ENCODE peak calls at places on chromosome 15, in ten cellular contexts. One of them, this sample, is unnamed.

GRCh38 chr15:67184208-67184925 is 70.1 kb downstream of the AAGAB start:
- DNase-seq in endodermal cell: no peak
- DNase-seq in head of caudate nucleus: no peak
- DNase-seq in cardiac fibroblast: no peak
- DNase-seq in KG1: no peak
- DNase-seq in stimulated activated CD4-positive, alpha-beta T cell treated with anti-CD3 and anti-CD28 coated beads, Interleukin-1b, Interleukin-23, amount 100 ng/mL, for 48 hours: no peak
- DNase-seq in activated CD4-positive, alpha-beta T cell treated with anti-CD3 and anti-CD28 coated beads, Interleukin-2, amount 10 ng/mL, durations not matched to agents 7 days and 5 days: no peak
- DNase-seq in activated CD8-positive, alpha-beta memory T cell treated with anti-CD3 and anti-CD28 coated beads, Interleukin-2, amount 10 ng/mL, durations not matched to agents 7 days and 5 days: no peak
- DNase-seq in T-helper 1 cell: no peak
- DNase-seq in left colon: no peak
- DNase-seq in this sample: no peak

GRCh38 chr15:57570340-57570739 is 21.4 kb upstream of the MYZAP start:
- DNase-seq in endodermal cell: no peak
- DNase-seq in head of caudate nucleus: no peak
- DNase-seq in cardiac fibroblast: no peak
- DNase-seq in KG1: no peak
- DNase-seq in stimulated activated CD4-positive, alpha-beta T cell treated with anti-CD3 and anti-CD28 coated beads, Interleukin-1b, Interleukin-23, amount 100 ng/mL, for 48 hours: no peak
- DNase-seq in activated CD4-positive, alpha-beta T cell treated with anti-CD3 and anti-CD28 coated beads, Interleukin-2, amount 10 ng/mL, durations not matched to agents 7 days and 5 days: no peak
- DNase-seq in activated CD8-positive, alpha-beta memory T cell treated with anti-CD3 and anti-CD28 coated beads, Interleukin-2, amount 10 ng/mL, durations not matched to agents 7 days and 5 days: no peak
- DNase-seq in T-helper 1 cell: no peak
- DNase-seq in left colon: no peak
- DNase-seq in this sample: no peak

GRCh38 chr15:66654718-66655375 is 47.2 kb upstream of the SMAD6 start:
- DNase-seq in endodermal cell: peak; percentile 76
- DNase-seq in head of caudate nucleus: no peak
- DNase-seq in cardiac fibroblast: no peak
- DNase-seq in KG1: no peak
- DNase-seq in stimulated activated CD4-positive, alpha-beta T cell treated with anti-CD3 and anti-CD28 coated beads, Interleukin-1b, Interleukin-23, amount 100 ng/mL, for 48 hours: no peak
- DNase-seq in activated CD4-positive, alpha-beta T cell treated with anti-CD3 and anti-CD28 coated beads, Interleukin-2, amount 10 ng/mL, durations not matched to agents 7 days and 5 days: peak; percentile 30
- DNase-seq in activated CD8-positive, alpha-beta memory T cell treated with anti-CD3 and anti-CD28 coated beads, Interleukin-2, amount 10 ng/mL, durations not matched to agents 7 days and 5 days: peak; percentile 42
- DNase-seq in T-helper 1 cell: no peak
- DNase-seq in left colon: no peak
- DNase-seq in this sample: no peak

GRCh38 chr15:51726302-51727073 is 11.0 kb downstream of the LYSMD2 start:
- DNase-seq in endodermal cell: peak; percentile 93
- DNase-seq in head of caudate nucleus: no peak
- DNase-seq in cardiac fibroblast: peak; percentile 72
- DNase-seq in KG1: no peak
- DNase-seq in stimulated activated CD4-positive, alpha-beta T cell treated with anti-CD3 and anti-CD28 coated beads, Interleukin-1b, Interleukin-23, amount 100 ng/mL, for 48 hours: peak; percentile 43
- DNase-seq in activated CD4-positive, alpha-beta T cell treated with anti-CD3 and anti-CD28 coated beads, Interleukin-2, amount 10 ng/mL, durations not matched to agents 7 days and 5 days: no peak
- DNase-seq in activated CD8-positive, alpha-beta memory T cell treated with anti-CD3 and anti-CD28 coated beads, Interleukin-2, amount 10 ng/mL, durations not matched to agents 7 days and 5 days: peak; percentile 57
- DNase-seq in T-helper 1 cell: no peak
- DNase-seq in left colon: no peak
- DNase-seq in this sample: peak; percentile 72

GRCh38 chr15:41944313-41944940 is 27.9 kb downstream of the EHD4 start:
- DNase-seq in endodermal cell: peak; percentile 33
- DNase-seq in head of caudate nucleus: no peak
- DNase-seq in cardiac fibroblast: peak; percentile 91
- DNase-seq in KG1: no peak
- DNase-seq in stimulated activated CD4-positive, alpha-beta T cell treated with anti-CD3 and anti-CD28 coated beads, Interleukin-1b, Interleukin-23, amount 100 ng/mL, for 48 hours: no peak
- DNase-seq in activated CD4-positive, alpha-beta T cell treated with anti-CD3 and anti-CD28 coated beads, Interleukin-2, amount 10 ng/mL, durations not matched to agents 7 days and 5 days: no peak
- DNase-seq in activated CD8-positive, alpha-beta memory T cell treated with anti-CD3 and anti-CD28 coated beads, Interleukin-2, amount 10 ng/mL, durations not matched to agents 7 days and 5 days: no peak
- DNase-seq in T-helper 1 cell: no peak
- DNase-seq in left colon: no peak
- DNase-seq in this sample: no peak

GRCh38 chr15:49315543-49315942 is 107.5 kb upstream of the FGF7 start:
- DNase-seq in endodermal cell: peak; percentile 59
- DNase-seq in head of caudate nucleus: no peak
- DNase-seq in cardiac fibroblast: no peak
- DNase-seq in KG1: no peak
- DNase-seq in stimulated activated CD4-positive, alpha-beta T cell treated with anti-CD3 and anti-CD28 coated beads, Interleukin-1b, Interleukin-23, amount 100 ng/mL, for 48 hours: no peak
- DNase-seq in activated CD4-positive, alpha-beta T cell treated with anti-CD3 and anti-CD28 coated beads, Interleukin-2, amount 10 ng/mL, durations not matched to agents 7 days and 5 days: no peak
- DNase-seq in activated CD8-positive, alpha-beta memory T cell treated with anti-CD3 and anti-CD28 coated beads, Interleukin-2, amount 10 ng/mL, durations not matched to agents 7 days and 5 days: no peak
- DNase-seq in T-helper 1 cell: no peak
- DNase-seq in left colon: no peak
- DNase-seq in this sample: no peak

GRCh38 chr15:70504305-70504951 is 258.9 kb downstream of the UACA start:
- DNase-seq in endodermal cell: no peak
- DNase-seq in head of caudate nucleus: peak; percentile 12
- DNase-seq in cardiac fibroblast: peak; percentile 76
- DNase-seq in KG1: peak; percentile 56
- DNase-seq in stimulated activated CD4-positive, alpha-beta T cell treated with anti-CD3 and anti-CD28 coated beads, Interleukin-1b, Interleukin-23, amount 100 ng/mL, for 48 hours: peak; percentile 62
- DNase-seq in activated CD4-positive, alpha-beta T cell treated with anti-CD3 and anti-CD28 coated beads, Interleukin-2, amount 10 ng/mL, durations not matched to agents 7 days and 5 days: no peak
- DNase-seq in activated CD8-positive, alpha-beta memory T cell treated with anti-CD3 and anti-CD28 coated beads, Interleukin-2, amount 10 ng/mL, durations not matched to agents 7 days and 5 days: peak; percentile 56
- DNase-seq in T-helper 1 cell: no peak
- DNase-seq in left colon: peak; percentile 69
- DNase-seq in this sample: no peak

GRCh38 chr15:85792872-85793621 is 1.7 kb downstream of the KLHL25 start:
- DNase-seq in endodermal cell: no peak
- DNase-seq in head of caudate nucleus: no peak
- DNase-seq in cardiac fibroblast: no peak
- DNase-seq in KG1: no peak
- DNase-seq in stimulated activated CD4-positive, alpha-beta T cell treated with anti-CD3 and anti-CD28 coated beads, Interleukin-1b, Interleukin-23, amount 100 ng/mL, for 48 hours: peak; percentile 43
- DNase-seq in activated CD4-positive, alpha-beta T cell treated with anti-CD3 and anti-CD28 coated beads, Interleukin-2, amount 10 ng/mL, durations not matched to agents 7 days and 5 days: peak; percentile 39
- DNase-seq in activated CD8-positive, alpha-beta memory T cell treated with anti-CD3 and anti-CD28 coated beads, Interleukin-2, amount 10 ng/mL, durations not matched to agents 7 days and 5 days: no peak
- DNase-seq in T-helper 1 cell: no peak
- DNase-seq in left colon: no peak
- DNase-seq in this sample: no peak

GRCh38 chr15:68304611-68305337 is 27.2 kb downstream of the FEM1B start:
- DNase-seq in endodermal cell: peak; percentile 86
- DNase-seq in head of caudate nucleus: no peak
- DNase-seq in cardiac fibroblast: no peak
- DNase-seq in KG1: no peak
- DNase-seq in stimulated activated CD4-positive, alpha-beta T cell treated with anti-CD3 and anti-CD28 coated beads, Interleukin-1b, Interleukin-23, amount 100 ng/mL, for 48 hours: no peak
- DNase-seq in activated CD4-positive, alpha-beta T cell treated with anti-CD3 and anti-CD28 coated beads, Interleukin-2, amount 10 ng/mL, durations not matched to agents 7 days and 5 days: peak; percentile 4
- DNase-seq in activated CD8-positive, alpha-beta memory T cell treated with anti-CD3 and anti-CD28 coated beads, Interleukin-2, amount 10 ng/mL, durations not matched to agents 7 days and 5 days: peak; percentile 33
- DNase-seq in T-helper 1 cell: no peak
- DNase-seq in left colon: no peak
- DNase-seq in this sample: peak; percentile 55

GRCh38 chr15:70427531-70428120 is 329.9 kb upstream of the TLE3 start:
- DNase-seq in endodermal cell: no peak
- DNase-seq in head of caudate nucleus: no peak
- DNase-seq in cardiac fibroblast: peak; percentile 16
- DNase-seq in KG1: no peak
- DNase-seq in stimulated activated CD4-positive, alpha-beta T cell treated with anti-CD3 and anti-CD28 coated beads, Interleukin-1b, Interleukin-23, amount 100 ng/mL, for 48 hours: no peak
- DNase-seq in activated CD4-positive, alpha-beta T cell treated with anti-CD3 and anti-CD28 coated beads, Interleukin-2, amount 10 ng/mL, durations not matched to agents 7 days and 5 days: no peak
- DNase-seq in activated CD8-positive, alpha-beta memory T cell treated with anti-CD3 and anti-CD28 coated beads, Interleukin-2, amount 10 ng/mL, durations not matched to agents 7 days and 5 days: no peak
- DNase-seq in T-helper 1 cell: no peak
- DNase-seq in left colon: no peak
- DNase-seq in this sample: peak; percentile 22

GRCh38 chr15:85125056-85125661 is 143.5 kb downstream of the PDE8A start:
- DNase-seq in endodermal cell: peak; percentile 62
- DNase-seq in head of caudate nucleus: no peak
- DNase-seq in cardiac fibroblast: peak; percentile 62
- DNase-seq in KG1: no peak
- DNase-seq in stimulated activated CD4-positive, alpha-beta T cell treated with anti-CD3 and anti-CD28 coated beads, Interleukin-1b, Interleukin-23, amount 100 ng/mL, for 48 hours: no peak
- DNase-seq in activated CD4-positive, alpha-beta T cell treated with anti-CD3 and anti-CD28 coated beads, Interleukin-2, amount 10 ng/mL, durations not matched to agents 7 days and 5 days: no peak
- DNase-seq in activated CD8-positive, alpha-beta memory T cell treated with anti-CD3 and anti-CD28 coated beads, Interleukin-2, amount 10 ng/mL, durations not matched to agents 7 days and 5 days: no peak
- DNase-seq in T-helper 1 cell: no peak
- DNase-seq in left colon: no peak
- DNase-seq in this sample: no peak

GRCh38 chr15:45637552-45638033 is 2.8 kb downstream of the SQOR start:
- DNase-seq in endodermal cell: peak; percentile 4
- DNase-seq in head of caudate nucleus: no peak
- DNase-seq in cardiac fibroblast: peak; percentile 96
- DNase-seq in KG1: no peak
- DNase-seq in stimulated activated CD4-positive, alpha-beta T cell treated with anti-CD3 and anti-CD28 coated beads, Interleukin-1b, Interleukin-23, amount 100 ng/mL, for 48 hours: peak; percentile 60
- DNase-seq in activated CD4-positive, alpha-beta T cell treated with anti-CD3 and anti-CD28 coated beads, Interleukin-2, amount 10 ng/mL, durations not matched to agents 7 days and 5 days: peak; percentile 72
- DNase-seq in activated CD8-positive, alpha-beta memory T cell treated with anti-CD3 and anti-CD28 coated beads, Interleukin-2, amount 10 ng/mL, durations not matched to agents 7 days and 5 days: peak; percentile 75
- DNase-seq in T-helper 1 cell: no peak
- DNase-seq in left colon: peak; percentile 73
- DNase-seq in this sample: no peak

GRCh38 chr15:101305820-101306255 is 10.8 kb upstream of the SNRPA1 start:
- DNase-seq in endodermal cell: peak; percentile 29
- DNase-seq in head of caudate nucleus: no peak
- DNase-seq in cardiac fibroblast: no peak
- DNase-seq in KG1: no peak
- DNase-seq in stimulated activated CD4-positive, alpha-beta T cell treated with anti-CD3 and anti-CD28 coated beads, Interleukin-1b, Interleukin-23, amount 100 ng/mL, for 48 hours: no peak
- DNase-seq in activated CD4-positive, alpha-beta T cell treated with anti-CD3 and anti-CD28 coated beads, Interleukin-2, amount 10 ng/mL, durations not matched to agents 7 days and 5 days: no peak
- DNase-seq in activated CD8-positive, alpha-beta memory T cell treated with anti-CD3 and anti-CD28 coated beads, Interleukin-2, amount 10 ng/mL, durations not matched to agents 7 days and 5 days: no peak
- DNase-seq in T-helper 1 cell: no peak
- DNase-seq in left colon: no peak
- DNase-seq in this sample: no peak

GRCh38 chr15:80459380-80459779 is 55.2 kb downstream of the ARNT2 start:
- DNase-seq in endodermal cell: no peak
- DNase-seq in head of caudate nucleus: no peak
- DNase-seq in cardiac fibroblast: no peak
- DNase-seq in KG1: no peak
- DNase-seq in stimulated activated CD4-positive, alpha-beta T cell treated with anti-CD3 and anti-CD28 coated beads, Interleukin-1b, Interleukin-23, amount 100 ng/mL, for 48 hours: no peak
- DNase-seq in activated CD4-positive, alpha-beta T cell treated with anti-CD3 and anti-CD28 coated beads, Interleukin-2, amount 10 ng/mL, durations not matched to agents 7 days and 5 days: no peak
- DNase-seq in activated CD8-positive, alpha-beta memory T cell treated with anti-CD3 and anti-CD28 coated beads, Interleukin-2, amount 10 ng/mL, durations not matched to agents 7 days and 5 days: no peak
- DNase-seq in T-helper 1 cell: no peak
- DNase-seq in left colon: no peak
- DNase-seq in this sample: no peak

GRCh38 chr15:92846716-92847115 is 53.4 kb upstream of the CHD2 start:
- DNase-seq in endodermal cell: no peak
- DNase-seq in head of caudate nucleus: no peak
- DNase-seq in cardiac fibroblast: no peak
- DNase-seq in KG1: no peak
- DNase-seq in stimulated activated CD4-positive, alpha-beta T cell treated with anti-CD3 and anti-CD28 coated beads, Interleukin-1b, Interleukin-23, amount 100 ng/mL, for 48 hours: no peak
- DNase-seq in activated CD4-positive, alpha-beta T cell treated with anti-CD3 and anti-CD28 coated beads, Interleukin-2, amount 10 ng/mL, durations not matched to agents 7 days and 5 days: no peak
- DNase-seq in activated CD8-positive, alpha-beta memory T cell treated with anti-CD3 and anti-CD28 coated beads, Interleukin-2, amount 10 ng/mL, durations not matched to agents 7 days and 5 days: no peak
- DNase-seq in T-helper 1 cell: no peak
- DNase-seq in left colon: no peak
- DNase-seq in this sample: no peak

This sample was measured in epithelial cell of prostate.